ENCODE peak calls at places on chromosomes 2 and 18, in five cellular contexts. R is cardiac muscle cell, K is astrocyte, A is tibial artery, V is ascending aorta. C is an unnamed sample.

GRCh38 chr2:73028841-73029240 is 42.7 kb downstream of the SFXN5 start:
- DNase-seq in R (no peak), K (no peak), A (no peak), V (peak; percentile 77), C (no peak)

GRCh38 chr2:171972329-171972982 is 27.3 kb upstream of the METAP1D start:
- DNase-seq in R (no peak), K (no peak), A (no peak), V (no peak), C (no peak)

GRCh38 chr2:3131636-3132326 is 245.8 kb downstream of the EIPR1 start:
- DNase-seq in R (no peak), K (no peak), A (no peak), V (no peak), C (no peak)

GRCh38 chr2:234343297-234343696 is 153.6 kb downstream of the ARL4C start:
- DNase-seq in R (no peak), K (no peak), A (no peak), V (no peak), C (no peak)

GRCh38 chr18:28963481-28963880 is 786.6 kb upstream of the CDH2 start:
- DNase-seq in R (no peak), K (peak; percentile 11), A (no peak), V (no peak), C (no peak)

GRCh38 chr2:29655391-29656086 is 265.8 kb downstream of the ALK start:
- DNase-seq in R (peak; percentile 91), K (no peak), A (no peak), V (no peak), C (no peak)

GRCh38 chr2:118048396-118048795 is 34.5 kb upstream of the CCDC93 start:
- DNase-seq in R (no peak), K (peak; percentile 27), A (no peak), V (no peak), C (no peak)

GRCh38 chr18:76081536-76081935 is 413.5 kb downstream of the ZNF516 start:
- DNase-seq in R (no peak), K (no peak), A (no peak), V (no peak), C (no peak)

GRCh38 chr2:69893684-69894481 is at the start of gene SNRNP27:
- DNase-seq in R (peak; percentile 79), K (peak; percentile 65), A (peak; percentile 71), V (peak; percentile 85), C (peak; percentile 71)

DNA sequence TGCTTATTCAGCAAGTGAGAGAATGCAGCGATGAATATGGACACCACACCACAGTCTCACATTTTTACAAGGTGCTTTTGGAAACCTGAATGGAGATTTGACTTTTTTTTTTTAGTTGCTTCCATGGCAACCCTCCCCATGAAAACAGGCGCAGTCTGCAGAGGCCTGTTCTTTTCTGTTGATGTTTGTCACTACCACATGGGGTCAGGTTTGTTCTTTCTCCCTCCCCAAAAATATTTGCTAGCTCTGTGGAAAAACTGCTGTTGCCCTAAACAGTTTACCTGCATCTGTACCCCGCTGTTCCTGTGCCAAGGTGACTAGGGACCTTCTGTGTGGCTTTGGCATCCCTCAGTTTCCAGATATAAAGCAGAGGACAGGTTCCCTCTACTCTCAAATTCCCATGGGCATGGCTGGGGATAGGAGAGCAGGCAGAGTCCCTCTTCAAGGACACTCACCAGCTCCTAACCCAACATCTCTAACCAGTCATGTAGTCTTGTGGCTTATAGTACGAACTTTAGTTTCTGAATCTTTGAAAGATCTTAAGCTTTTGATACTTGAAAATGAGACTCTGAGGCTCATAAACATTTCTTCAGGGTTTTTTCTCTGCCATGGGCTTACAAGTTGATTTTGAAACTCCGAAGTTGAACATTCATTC is 14.7 kb upstream of the MAPRE2 start:
- DNase-seq in R (no peak), K (no peak), A (no peak), V (no peak), C (peak; percentile 42)
- TF ChIP-seq CTCF in R (no peak), K (no peak), A (no peak), V (no peak), C (peak; percentile 61)

GRCh38 chr2:190527214-190527613 is 7.3 kb downstream of the NEMP2 start:
- DNase-seq in R (no peak), K (no peak), A (no peak), V (no peak), C (no peak)

GRCh38 chr2:190529486-190530104 is 4.9 kb downstream of the NEMP2 start:
- DNase-seq in R (no peak), K (no peak), A (no peak), V (no peak), C (no peak)

GRCh38 chr2:190532581-190532980 is 1.9 kb downstream of the NEMP2 start:
- DNase-seq in R (no peak), K (no peak), A (no peak), V (no peak), C (no peak)

GRCh38 chr2:190528521-190529001 is 6.0 kb downstream of the NEMP2 start:
- DNase-seq in R (no peak), K (peak; percentile 53), A (no peak), V (no peak), C (no peak)

DNA sequence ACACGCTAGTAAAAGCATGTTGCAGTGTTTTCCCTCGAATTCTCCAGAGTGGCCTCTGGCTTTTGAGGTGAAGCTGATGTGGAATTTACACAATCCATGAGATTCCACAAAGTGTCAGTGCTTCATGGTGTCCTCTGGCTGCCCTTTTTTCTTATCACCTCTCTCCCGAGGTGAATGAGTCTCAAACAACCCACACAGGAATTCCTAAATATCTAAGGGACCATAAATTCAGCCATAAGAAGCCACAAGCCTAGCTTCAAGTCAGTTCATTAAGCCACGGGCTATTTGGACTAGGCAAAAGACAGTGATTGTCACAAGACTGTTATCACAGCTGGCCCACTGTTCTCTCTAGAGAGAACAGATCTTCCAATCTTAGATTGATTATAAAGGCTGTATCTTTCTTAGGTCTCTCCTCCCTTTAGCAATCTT is 4.3 kb downstream of the NEMP2 start:
- DNase-seq in R (no peak), K (peak; percentile 94), A (no peak), V (no peak), C (no peak)
- H3K27ac ChIP-seq in R (peak overlapping the region; percentile 48), K (no peak overlapping the region), A (no peak overlapping the region), V (no peak overlapping the region), C (no peak overlapping the region)

DNA sequence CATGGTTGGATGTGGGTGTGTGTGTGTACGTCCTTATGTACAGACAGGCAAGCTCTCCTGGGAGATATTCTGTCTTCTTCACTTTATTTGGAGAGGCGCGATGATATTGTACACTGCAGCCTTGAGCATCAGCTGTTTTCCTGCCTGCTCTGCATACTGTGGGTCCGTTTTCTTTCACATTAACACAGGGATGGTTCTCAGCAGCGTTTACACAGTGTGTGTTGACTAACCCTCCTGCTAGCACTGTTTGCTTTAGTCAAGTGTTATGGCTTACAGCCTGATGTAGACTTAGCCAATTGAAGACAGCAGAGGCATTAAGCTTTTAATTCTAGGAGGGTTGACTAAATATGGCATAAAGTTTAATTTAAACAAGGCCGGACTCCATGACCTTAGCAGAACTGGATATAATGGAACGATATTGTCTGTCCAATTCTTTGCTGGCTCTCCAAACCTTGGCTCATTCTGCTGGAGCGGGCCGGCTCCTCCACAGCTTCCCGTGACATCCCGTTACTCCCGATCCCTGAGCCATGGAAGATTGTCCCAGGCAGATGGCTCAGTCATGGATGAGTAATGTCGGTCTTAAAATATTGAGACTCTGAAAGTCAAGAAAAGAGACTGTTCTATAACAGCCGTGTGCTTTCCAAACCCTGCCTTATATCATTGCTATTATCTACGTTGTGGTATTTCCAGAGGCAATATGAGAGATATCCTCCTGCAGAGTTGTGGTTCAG is 134.7 kb downstream of the TPGS2 start:
- DNase-seq in R (no peak), K (no peak), A (no peak), V (no peak), C (no peak)
- H3K4me3 ChIP-seq in R (no peak overlapping the region), K (peak overlapping the region; percentile 15), A (no peak overlapping the region), V (no peak overlapping the region), C (no peak overlapping the region)

DNA sequence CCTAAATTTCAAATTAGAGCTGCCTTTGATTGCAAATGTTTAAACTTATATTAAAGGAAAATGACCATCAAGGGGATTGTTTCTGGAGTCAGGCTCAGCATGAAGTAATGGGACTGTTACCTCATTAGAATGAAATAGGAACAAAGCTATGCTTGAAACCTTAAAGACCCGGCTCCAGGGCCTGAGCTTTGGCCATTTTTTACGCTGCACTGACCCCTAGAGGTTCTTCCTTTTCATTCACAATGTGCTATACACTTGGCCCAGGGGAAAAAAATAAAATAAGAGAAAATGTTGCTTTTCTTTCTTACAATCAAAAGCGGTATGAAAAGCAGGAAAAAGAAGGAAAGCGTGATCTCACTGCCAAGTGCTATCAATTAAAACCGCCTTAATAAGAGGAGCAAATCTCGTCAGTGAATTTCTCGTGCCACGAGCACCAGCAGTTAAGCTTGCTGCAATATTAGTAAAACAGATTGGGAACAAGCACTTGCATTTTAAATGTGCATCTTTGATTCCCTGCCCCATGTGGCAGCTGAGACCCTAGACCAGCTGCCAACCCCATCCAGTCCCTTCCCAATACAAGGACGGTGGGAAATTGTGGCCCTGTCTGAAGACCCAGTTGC is 96.6 kb downstream of the MBD2 start:
- DNase-seq in R (peak; percentile 73), K (no peak), A (no peak), V (no peak), C (no peak)
- TF ChIP-seq CTCF in R (peak; percentile 72), K (peak; percentile 70), A (peak; percentile 31), V (no peak), C (no peak)

GRCh38 chr2:1750270-1750934 is 6.1 kb upstream of the PXDN start:
- DNase-seq in R (no peak), K (no peak), A (no peak), V (no peak), C (no peak)
- H3K27ac ChIP-seq in R (no peak overlapping the region), K (no peak overlapping the region), A (no peak overlapping the region), V (no peak overlapping the region), C (no peak overlapping the region)

DNA sequence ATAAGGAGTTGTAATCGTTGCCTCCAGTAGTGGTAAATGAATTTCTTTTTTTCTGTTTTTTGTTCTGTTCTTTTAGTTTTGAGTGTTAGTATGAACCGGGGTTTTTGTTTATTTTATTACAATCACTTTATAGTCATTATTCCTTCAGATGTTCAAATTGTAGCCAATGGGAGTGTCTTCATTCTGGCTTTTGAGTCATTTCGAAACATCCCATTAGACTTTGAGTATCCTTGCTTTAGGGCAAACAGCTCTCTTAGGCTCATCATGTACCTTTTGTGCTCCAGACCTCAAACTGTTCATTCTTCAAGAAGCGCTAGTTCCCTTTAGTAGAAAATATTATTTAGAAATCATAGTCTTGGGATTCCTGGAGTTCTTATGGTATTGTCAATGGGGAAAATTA is 54.2 kb upstream of the PAX3 start:
- DNase-seq in R (no peak), K (no peak), A (no peak), V (no peak), C (no peak)
- H3K4me3 ChIP-seq in R (no peak overlapping the region), K (no peak overlapping the region), A (no peak overlapping the region), V (no peak overlapping the region), C (no peak overlapping the region)